ENCODE peak calls at places on chromosomes 16 and 17, in ten cellular contexts. Q, F, P, G, T, B, I, V, R and E are unnamed samples.
A peak's percentile ranks its signal among the peaks of the same experiment; 100 is the strongest.

GRCh38 chr16:5020551-5020950 is 13.2 kb downstream of the NAGPA start:
- DNase-seq in Q (no peak), F (no peak), P (no peak), G (no peak), T (no peak), B (no peak), I (no peak), V (no peak), R (no peak), E (no peak)

GRCh38 chr17:66677201-66677981 is 157.5 kb upstream of the CACNG5 start:
- DNase-seq in Q (no peak), F (no peak), P (no peak), G (no peak), T (no peak), B (no peak), I (no peak), V (no peak), R (peak; percentile 98), E (no peak)

GRCh38 chr16:86778978-86779377 is 200.6 kb downstream of the FOXL1 start:
- DNase-seq in Q (no peak), F (no peak), P (no peak), G (no peak), T (no peak), B (no peak), I (no peak), V (no peak), R (no peak), E (no peak)

GRCh38 chr17:55432358-55433028 is 10.9 kb upstream of the MMD start:
- DNase-seq in Q (no peak), F (no peak), P (no peak), G (no peak), T (no peak), B (no peak), I (no peak), V (no peak), R (peak; percentile 64), E (no peak)

GRCh38 chr17:13030459-13031305 is 12.9 kb upstream of the ELAC2 start:
- DNase-seq in Q (no peak), F (peak; percentile 57), P (peak; percentile 58), G (peak; percentile 68), T (peak; percentile 66), B (no peak), I (no peak), V (no peak), R (peak; percentile 65), E (peak; percentile 47)

GRCh38 chr17:9922012-9922848 is 17.2 kb upstream of the RCVRN start:
- DNase-seq in Q (no peak), F (no peak), P (no peak), G (no peak), T (no peak), B (no peak), I (no peak), V (no peak), R (no peak), E (no peak)

GRCh38 chr16:28880589-28880915 is 2.3 kb downstream of the ATP2A1 start:
- DNase-seq in Q (no peak), F (no peak), P (no peak), G (no peak), T (no peak), B (no peak), I (no peak), V (no peak), R (no peak), E (no peak)

GRCh38 chr17:77160877-77161530 is 20.2 kb downstream of the SEC14L1 start:
- DNase-seq in Q (no peak), F (no peak), P (no peak), G (no peak), T (no peak), B (no peak), I (no peak), V (no peak), R (no peak), E (no peak)

GRCh38 chr17:17740627-17741237 is 59.5 kb downstream of the RAI1 start:
- DNase-seq in Q (no peak), F (no peak), P (no peak), G (peak; percentile 74), T (no peak), B (no peak), I (no peak), V (no peak), R (no peak), E (no peak)

GRCh38 chr17:82213251-82214011 is 789 bp upstream of the CCDC57 start:
- DNase-seq in Q (no peak), F (peak; percentile 84), P (peak; percentile 48), G (peak; percentile 77), T (peak; percentile 74), B (no peak), I (no peak), V (no peak), R (peak; percentile 92), E (peak; percentile 76)

GRCh38 chr17:73990290-73990689 is 213.2 kb upstream of the RPL38 start:
- DNase-seq in Q (no peak), F (no peak), P (no peak), G (no peak), T (no peak), B (no peak), I (no peak), V (no peak), R (no peak), E (no peak)

GRCh38 chr17:980406-981291 is 1.1 kb upstream of the NXN start:
- DNase-seq in Q (peak; percentile 72), F (peak; percentile 89), P (peak; percentile 93), G (peak; percentile 84), T (peak; percentile 78), B (peak; percentile 58), I (peak; percentile 79), V (peak; percentile 91), R (peak; percentile 85), E (peak; percentile 83)

GRCh38 chr16:87330257-87330624 is 13.0 kb upstream of the C16orf95 start:
- DNase-seq in Q (no peak), F (no peak), P (no peak), G (no peak), T (no peak), B (no peak), I (no peak), V (no peak), R (no peak), E (no peak)

GRCh38 chr16:28823291-28823718 is 506 bp downstream of the ATXN2L start:
- DNase-seq in Q (no peak), F (no peak), P (peak; percentile 60), G (no peak), T (no peak), B (no peak), I (no peak), V (no peak), R (no peak), E (no peak)

GRCh38 chr16:74271879-74272278 is 24.7 kb upstream of the PSMD7 start:
- DNase-seq in Q (no peak), F (no peak), P (no peak), G (no peak), T (no peak), B (no peak), I (no peak), V (no peak), R (peak; percentile 8), E (no peak)

GRCh38 chr16:10578474-10579316 is 1.7 kb downstream of the EMP2 start:
- DNase-seq in Q (no peak), F (no peak), P (peak; percentile 28), G (no peak), T (no peak), B (peak; percentile 49), I (no peak), V (no peak), R (no peak), E (no peak)

GRCh38 chr16:51376080-51376479 is 225.0 kb upstream of the SALL1 start:
- DNase-seq in Q (no peak), F (peak; percentile 8), P (no peak), G (no peak), T (no peak), B (no peak), I (no peak), V (no peak), R (no peak), E (no peak)
- TF ChIP-seq CTCF in Q (no peak), F (peak; percentile 7), P (no peak), G (no peak), T (peak; percentile 16), B (no peak), I (no peak), V (no peak), R (peak; percentile 23), E (no peak)

DNA sequence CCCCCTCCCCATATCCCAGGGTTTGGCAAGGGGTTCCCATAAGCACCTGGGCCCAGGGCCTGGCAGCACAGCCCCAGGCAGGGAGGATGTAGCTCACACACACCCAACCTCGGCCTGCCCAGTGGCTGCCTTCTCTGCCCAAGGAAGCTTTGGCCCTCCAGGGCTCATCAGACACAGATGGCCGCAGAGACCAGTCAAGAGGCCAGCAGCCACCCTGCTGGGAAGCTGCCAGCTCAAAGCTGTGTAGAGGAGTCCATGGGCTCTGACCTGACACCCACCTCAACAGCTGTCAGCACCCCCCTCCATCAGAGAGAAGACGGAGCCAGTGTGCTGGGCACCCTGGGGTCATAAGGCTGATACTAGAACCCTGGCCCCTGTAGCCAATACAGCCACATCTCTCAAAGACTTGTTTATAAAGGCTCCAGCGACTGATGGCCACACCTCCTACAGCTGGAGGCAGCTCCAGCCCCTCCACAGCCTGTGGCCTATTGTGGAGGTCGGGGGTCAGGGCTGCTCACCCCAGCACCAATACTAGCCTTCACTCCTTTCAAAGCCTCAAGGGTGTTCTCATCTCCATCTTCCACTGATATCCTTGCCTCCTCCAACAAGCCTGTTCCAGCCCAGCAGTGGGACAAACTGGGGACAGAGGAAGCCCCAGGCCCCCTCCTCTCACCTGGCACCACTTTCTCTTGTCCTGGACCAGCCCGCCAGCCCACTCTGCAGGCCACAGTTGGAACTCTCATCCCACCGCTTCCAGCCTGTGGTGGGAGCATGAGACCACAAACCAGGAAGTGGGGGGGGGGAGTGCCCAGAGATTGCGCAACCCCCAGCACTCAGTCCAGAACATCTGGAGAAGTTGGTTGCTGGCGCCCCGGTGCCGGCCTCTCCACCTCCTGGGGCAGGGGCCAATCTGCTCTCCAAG is 2.2 kb upstream of the MPG start:
- DNase-seq in Q (peak; percentile 67), F (no peak), P (no peak), G (no peak), T (peak; percentile 93), B (peak; percentile 88), I (peak; percentile 82), V (peak; percentile 93), R (peak; percentile 91), E (no peak)
- TF ChIP-seq CTCF in Q (no peak), F (no peak), P (peak; percentile 55), G (no peak), T (peak; percentile 1), B (peak; percentile 37), I (no peak), V (no peak), R (peak; percentile 45), E (no peak)

GRCh38 chr17:43211480-43212402 is at the start of gene TMEM106A:
- DNase-seq in Q (peak; percentile 44), F (peak; percentile 84), P (peak; percentile 83), G (peak; percentile 81), T (peak; percentile 85), B (peak; percentile 81), I (peak; percentile 59), V (peak; percentile 89), R (peak; percentile 81), E (peak; percentile 95)
- TF ChIP-seq CTCF in Q (no peak), F (no peak), P (peak; percentile 42), G (peak; percentile 49), T (peak; percentile 9), B (peak; percentile 50), I (no peak), V (peak; percentile 27), R (peak; percentile 31), E (peak; percentile 11)

GRCh38 chr17:19327039-19327776 is 35.3 kb downstream of the B9D1 start:
- DNase-seq in Q (no peak), F (peak; percentile 77), P (no peak), G (no peak), T (no peak), B (no peak), I (no peak), V (peak; percentile 43), R (peak; percentile 76), E (no peak)
- TF ChIP-seq CTCF in Q (no peak), F (no peak), P (no peak), G (no peak), T (no peak), B (no peak), I (no peak), V (no peak), R (no peak), E (no peak)